ENCODE peak calls at places on chromosomes 1 and 21, in seven cellular contexts. L is prostate gland, F is fibroblast of pulmonary artery, K is mucosa of descending colon, S is mammary epithelial cell, V is glutamatergic neuron, D is epithelial cell of proximal tubule. H is an unnamed sample.

GRCh38 chr1:219880765-219881457 is 47.4 kb downstream of the SLC30A10 start:
- DNase-seq in S (no peak), V (no peak), K (no peak), F (no peak), L (no peak), D (no peak), H (no peak)

GRCh38 chr1:93620169-93620840 is 61.3 kb downstream of the BCAR3 start:
- DNase-seq in L (no peak), S (no peak), D (no peak), F (no peak), V (no peak), K (no peak), H (no peak)

GRCh38 chr1:234887026-234887910 is 241.4 kb downstream of the TOMM20 start:
- DNase-seq in F (peak; percentile 36), S (no peak), K (no peak), V (peak; percentile 71), D (no peak), L (no peak), H (no peak)

GRCh38 chr1:182735343-182735742 is 51.0 kb upstream of the RGS8 start:
- DNase-seq in V (no peak), D (no peak), L (no peak), K (no peak), S (no peak), F (no peak), H (no peak)

GRCh38 chr21:33308586-33309490 is 15.9 kb upstream of the IFNAR1 start:
- DNase-seq in S (no peak), K (no peak), F (peak; percentile 38), L (peak; percentile 2), D (no peak), V (no peak), H (peak; percentile 90)

GRCh38 chr1:112312315-112312714 is 83.7 kb upstream of the CTTNBP2NL start:
- DNase-seq in K (no peak), S (no peak), D (no peak), L (no peak), F (no peak), V (no peak), H (no peak)

GRCh38 chr1:208988811-208989222 is 594.7 kb upstream of the CAMK1G start:
- DNase-seq in V (no peak), S (peak; percentile 58), F (peak; percentile 78), D (peak; percentile 23), L (no peak), K (peak; percentile 33), H (peak; percentile 54)

GRCh38 chr1:188937965-188938551 is 1539.6 kb downstream of the BRINP3 start:
- DNase-seq in D (no peak), S (no peak), F (peak; percentile 4), L (no peak), K (no peak), V (no peak), H (no peak)

GRCh38 chr1:50139339-50139738 is 30.6 kb downstream of the ELAVL4 start:
- DNase-seq in V (no peak), S (no peak), K (no peak), L (no peak), D (no peak), F (no peak), H (no peak)

GRCh38 chr1:56322211-56322610 is 257.2 kb downstream of the PLPP3 start:
- DNase-seq in D (no peak), L (no peak), V (no peak), F (no peak), K (no peak), S (no peak), H (no peak)

GRCh38 chr1:198584163-198584562 is 43.7 kb upstream of the ATP6V1G3 start:
- DNase-seq in D (no peak), F (no peak), V (no peak), K (no peak), L (no peak), S (no peak), H (no peak)

GRCh38 chr1:74528123-74528522 is 15.7 kb upstream of the LRRC53 start:
- DNase-seq in L (no peak), D (no peak), F (no peak), S (no peak), K (no peak), V (no peak), H (no peak)

GRCh38 chr1:17633654-17634053 is 94.2 kb downstream of the ARHGEF10L start:
- DNase-seq in L (no peak), D (no peak), S (peak; percentile 82), K (no peak), V (no peak), F (peak; percentile 16), H (no peak)

GRCh38 chr21:45142469-45142868 is 68.1 kb downstream of the ADARB1 start:
- DNase-seq in F (peak; percentile 64), L (no peak), V (no peak), S (no peak), K (no peak), D (no peak), H (no peak)

GRCh38 chr1:231315887-231316286 is 21.8 kb downstream of the EXOC8 start:
- DNase-seq in L (no peak), V (peak; percentile 38), S (peak; percentile 8), D (no peak), F (peak; percentile 39), K (peak; percentile 55), H (peak; percentile 61)

GRCh38 chr21:14926186-14926585 is 138.6 kb downstream of the NRIP1 start:
- DNase-seq in L (no peak), V (no peak), F (no peak), K (no peak), D (no peak), S (no peak), H (no peak)

GRCh38 chr21:28177008-28177603 is 815.6 kb downstream of the LTN1 start:
- DNase-seq in L (no peak), D (no peak), F (no peak), V (no peak), K (no peak), S (no peak), H (no peak)

GRCh38 chr1:49333946-49334345 is 557.3 kb upstream of the BEND5 start:
- DNase-seq in F (no peak), K (no peak), S (peak; percentile 17), D (no peak), L (no peak), V (no peak), H (no peak)

GRCh38 chr1:32501865-32502264 is 37.0 kb downstream of the ZBTB8B start:
- DNase-seq in D (no peak), F (peak; percentile 62), L (peak; percentile 90), V (no peak), K (no peak), S (no peak), H (no peak)

GRCh38 chr1:182185147-182185546 is 123.6 kb upstream of the ZNF648 start:
- DNase-seq in L (no peak), S (no peak), K (no peak), V (no peak), F (no peak), D (no peak), H (no peak)

GRCh38 chr1:232207089-232207723 is 422.7 kb downstream of the SIPA1L2 start:
- DNase-seq in F (no peak), L (no peak), D (no peak), K (no peak), S (no peak), V (no peak), H (no peak)

GRCh38 chr1:91053630-91054029 is 31.8 kb upstream of the ZNF644 start:
- DNase-seq in F (no peak), D (no peak), K (no peak), V (no peak), L (no peak), S (no peak), H (no peak)

GRCh38 chr1:196295766-196296165 is 312.5 kb downstream of the KCNT2 start:
- DNase-seq in K (no peak), F (peak; percentile 13), D (no peak), L (no peak), V (no peak), S (peak; percentile 1), H (no peak)

GRCh38 chr1:160550572-160551034 is 27.5 kb upstream of the SLAMF6 start:
- DNase-seq in F (no peak), D (no peak), K (no peak), V (no peak), L (no peak), S (no peak), H (no peak)

GRCh38 chr1:50898773-50899172 is 61.3 kb downstream of the FAF1 start:
- DNase-seq in V (no peak), K (no peak), D (no peak), L (no peak), S (no peak), F (no peak), H (no peak)

GRCh38 chr1:215476541-215476940 is 90.6 kb upstream of the KCTD3 start:
- DNase-seq in S (no peak), L (no peak), V (no peak), F (peak; percentile 9), K (no peak), D (no peak), H (no peak)

GRCh38 chr1:157585984-157586383 is 11.9 kb downstream of the FCRL4 start:
- DNase-seq in K (no peak), S (no peak), D (no peak), V (no peak), F (no peak), L (no peak), H (no peak)

DNA sequence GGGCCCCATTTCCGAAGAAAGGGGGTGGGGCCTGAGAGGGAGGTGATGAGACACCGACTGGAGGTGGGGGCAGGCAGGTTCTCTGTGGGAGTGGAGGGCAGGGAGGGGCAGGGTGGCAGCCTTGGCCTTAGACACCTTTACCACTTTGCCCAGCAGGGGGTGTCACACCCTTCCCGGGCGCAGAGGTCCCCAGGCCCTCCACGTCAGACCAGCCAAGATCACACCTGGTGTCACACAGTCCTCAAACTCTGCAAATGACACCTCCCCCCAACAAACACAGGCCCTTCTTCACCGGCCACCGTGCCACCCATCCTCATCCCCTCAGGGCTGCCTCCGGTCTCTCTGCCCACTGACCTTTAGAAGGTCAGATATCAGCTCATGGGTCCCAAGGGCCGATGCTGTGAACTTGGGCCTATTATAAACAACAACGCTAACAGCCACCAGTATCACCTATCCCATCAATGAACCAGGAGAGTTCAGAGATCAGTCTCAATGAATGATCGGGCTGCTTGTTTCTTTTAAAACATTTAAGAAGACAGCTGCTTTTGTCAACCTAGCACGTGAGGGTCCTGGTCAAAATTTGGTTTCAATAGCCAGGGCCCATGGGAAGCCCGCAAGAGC is 103.9 kb downstream of the CASZ1 start:
- DNase-seq in S (no peak), L (peak; percentile 61), K (peak; percentile 83), D (no peak), F (no peak), V (no peak), H (peak; percentile 68)
- TF ChIP-seq CTCF in S (peak; percentile 66), L (no peak), K (no peak), D (peak; percentile 50), F (no peak), V (peak; percentile 35), H (peak; percentile 77)

GRCh38 chr1:244918422-244919319 is 54.3 kb upstream of the HNRNPU start:
- DNase-seq in K (peak; percentile 64), F (peak; percentile 44), V (peak; percentile 34), S (peak; percentile 12), D (no peak), L (peak; percentile 8), H (peak; percentile 89)
- TF ChIP-seq CTCF in K (no peak), F (no peak), V (no peak), S (no peak), D (no peak), L (no peak), H (no peak)

GRCh38 chr1:177928194-177928593 is 41.7 kb downstream of the SEC16B start:
- DNase-seq in F (no peak), V (no peak), K (no peak), S (peak; percentile 38), D (no peak), L (no peak), H (no peak)
- TF ChIP-seq CTCF in F (peak; percentile 27), V (no peak), K (no peak), S (peak; percentile 37), D (peak; percentile 52), L (no peak), H (no peak)

GRCh38 chr1:63322944-63323865 is 838 bp downstream of the FOXD3 start:
- DNase-seq in V (peak; percentile 59), D (no peak), K (peak; percentile 61), L (no peak), S (peak; percentile 21), F (peak; percentile 21), H (peak; percentile 56)
- TF ChIP-seq CTCF in V (no peak), D (no peak), K (no peak), L (no peak), S (no peak), F (no peak), H (peak; percentile 6)

H was measured in GM06990.